ENCODE peak calls at places on chromosomes 16 and 17, in six cellular contexts. N is GM20000, Y is heart right ventricle, G is foreskin fibroblast, C is IMR-90, W is thyroid gland. V is an unnamed sample.

GRCh38 chr17:70105154-70105553 is 30.1 kb downstream of the KCNJ16 start:
- DNase-seq in G (no peak), Y (no peak), C (no peak), N (no peak), W (no peak), V (no peak)

GRCh38 chr16:66510711-66511614 is 39.0 kb downstream of the TK2 start:
- DNase-seq in W (peak; percentile 94), G (peak; percentile 16), N (no peak), C (no peak), Y (no peak), V (no peak)

GRCh38 chr16:81511371-81511770 is 66.8 kb downstream of the CMIP start:
- DNase-seq in C (peak; percentile 89), W (no peak), N (no peak), G (peak; percentile 84), Y (no peak), V (no peak)

GRCh38 chr17:55133583-55133982 is 131.2 kb upstream of the HLF start:
- DNase-seq in Y (no peak), C (no peak), N (no peak), W (no peak), G (no peak), V (no peak)

GRCh38 chr16:3780570-3780969 is 63.2 kb upstream of the TRAP1 start:
- DNase-seq in C (peak; percentile 19), Y (no peak), N (no peak), G (peak; percentile 30), W (no peak), V (no peak)

GRCh38 chr16:88194397-88195020 is 188.2 kb upstream of the ZNF469 start:
- DNase-seq in Y (no peak), G (peak; percentile 76), C (peak; percentile 22), N (peak; percentile 27), W (no peak), V (peak; percentile 34)

GRCh38 chr16:77406680-77407079 is 28.2 kb downstream of the ADAMTS18 start:
- DNase-seq in W (no peak), N (no peak), Y (no peak), C (peak; percentile 1), G (peak; percentile 13), V (no peak)

GRCh38 chr17:79813826-79814623 is 17.1 kb upstream of the CBX8 start:
- DNase-seq in C (no peak), G (no peak), W (no peak), N (no peak), Y (no peak), V (no peak)

GRCh38 chr17:75830168-75831031 is 13.8 kb downstream of the UNC13D start:
- DNase-seq in C (no peak), N (peak; percentile 65), Y (no peak), W (no peak), G (no peak), V (peak; percentile 84)

GRCh38 chr17:43958953-43959352 is 5.2 kb upstream of the PYY start:
- DNase-seq in C (peak; percentile 55), Y (no peak), W (no peak), N (no peak), G (peak; percentile 67), V (no peak)

GRCh38 chr16:89655062-89655643 is 2.4 kb downstream of the CHMP1A start:
- DNase-seq in Y (no peak), G (no peak), W (no peak), N (no peak), C (no peak), V (no peak)

GRCh38 chr17:64707077-64707591 is 45.0 kb upstream of the SMURF2 start:
- DNase-seq in W (peak; percentile 69), Y (peak; percentile 84), C (peak; percentile 100), G (peak; percentile 100), N (no peak), V (peak; percentile 31)

GRCh38 chr17:41811549-41812175 is at the start of gene P3H4:
- DNase-seq in G (peak; percentile 94), C (peak; percentile 80), Y (peak; percentile 83), W (peak; percentile 85), N (peak; percentile 91), V (peak; percentile 83)

GRCh38 chr17:4771519-4772234 is at the start of gene TM4SF5:
- DNase-seq in N (no peak), Y (no peak), W (no peak), G (no peak), C (no peak), V (no peak)

GRCh38 chr16:31113420-31114124 is 3.9 kb upstream of the KAT8 start:
- DNase-seq in W (no peak), C (no peak), Y (no peak), G (no peak), N (no peak), V (no peak)

GRCh38 chr16:68470461-68471150 is 22.3 kb upstream of the SMPD3 start:
- DNase-seq in N (peak; percentile 78), C (no peak), W (no peak), Y (no peak), G (no peak), V (no peak)

GRCh38 chr16:49183911-49184310 is 97.7 kb downstream of the CBLN1 start:
- DNase-seq in N (no peak), Y (no peak), C (no peak), W (peak; percentile 54), G (no peak), V (peak; percentile 55)

DNA sequence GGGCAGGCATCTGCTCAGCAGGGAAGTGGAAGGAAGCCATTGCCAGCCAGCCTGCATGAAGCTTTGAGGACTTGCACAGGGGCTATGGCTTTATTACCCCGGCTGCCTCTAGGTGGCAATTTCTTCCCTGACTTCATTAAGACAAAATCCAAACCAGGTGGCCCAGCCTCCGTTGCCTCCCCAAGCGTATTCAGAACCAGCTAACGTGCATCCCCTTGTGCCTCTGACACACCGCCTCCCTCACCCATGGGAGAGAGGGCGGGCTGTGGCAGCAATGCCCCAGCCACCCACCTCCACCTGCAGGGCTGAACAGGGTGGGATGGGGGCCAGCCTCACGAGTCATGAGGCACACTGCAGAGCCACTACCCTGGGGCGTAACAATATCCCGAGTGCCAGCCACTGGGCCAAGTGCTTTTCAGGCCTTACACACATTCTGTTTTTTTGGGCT is 6.8 kb downstream of the KIFC3 start:
- DNase-seq in C (peak; percentile 38), G (peak; percentile 61), W (peak; percentile 68), N (peak; percentile 76), Y (peak; percentile 32), V (no peak)
- TF ChIP-seq CTCF in C (peak; percentile 32), G (peak; percentile 49), W (peak; percentile 50), N (peak; percentile 69), Y (peak; percentile 45), V (peak; percentile 57)

GRCh38 chr16:57559075-57559790 is 16.8 kb downstream of the ADGRG5 start:
- DNase-seq in Y (no peak), C (no peak), N (no peak), W (no peak), G (no peak), V (no peak)

GRCh38 chr16:57556941-57557541 is 14.6 kb downstream of the ADGRG5 start:
- DNase-seq in Y (no peak), C (no peak), W (no peak), G (no peak), N (no peak), V (no peak)

GRCh38 chr16:57551057-57551456 is 8.6 kb downstream of the ADGRG5 start:
- DNase-seq in C (no peak), G (no peak), N (no peak), W (no peak), Y (no peak), V (no peak)

GRCh38 chr16:57555831-57556230 is 13.4 kb downstream of the ADGRG5 start:
- DNase-seq in G (no peak), C (no peak), W (no peak), Y (no peak), N (no peak), V (no peak)
- TF ChIP-seq CTCF in G (no peak), C (no peak), W (no peak), Y (no peak), N (no peak), V (no peak)

GRCh38 chr16:30068333-30068732 is 2.8 kb downstream of the ALDOA start:
- DNase-seq in W (no peak), N (no peak), C (no peak), G (no peak), Y (no peak), V (no peak)

GRCh38 chr16:30069575-30070462 is 4.3 kb downstream of the ALDOA start:
- DNase-seq in N (no peak), G (no peak), Y (no peak), W (peak; percentile 22), C (no peak), V (no peak)

GRCh38 chr16:30070490-30070889 is 4.9 kb downstream of the ALDOA start:
- DNase-seq in Y (no peak), C (no peak), G (no peak), N (no peak), W (no peak), V (no peak)

GRCh38 chr16:30067584-30067916 is 2.0 kb downstream of the ALDOA start:
- DNase-seq in Y (no peak), C (no peak), W (no peak), N (no peak), G (no peak), V (no peak)

GRCh38 chr16:30068750-30069574 is 3.4 kb downstream of the ALDOA start:
- DNase-seq in N (no peak), Y (no peak), W (no peak), C (no peak), G (peak; percentile 59), V (peak; percentile 63)
- TF ChIP-seq CTCF in N (no peak), Y (peak; percentile 27), W (peak; percentile 30), C (peak; percentile 56), G (peak; percentile 53), V (peak; percentile 70)

GRCh38 chr17:9760336-9760735 is 31.1 kb downstream of the DHRS7C start:
- DNase-seq in W (no peak), G (no peak), N (no peak), Y (no peak), C (no peak), V (no peak)

GRCh38 chr17:9750488-9750887 is 40.9 kb downstream of the DHRS7C start:
- DNase-seq in C (no peak), G (no peak), Y (no peak), N (no peak), W (no peak), V (no peak)

GRCh38 chr17:9755083-9755482 is 36.3 kb downstream of the DHRS7C start:
- DNase-seq in C (no peak), W (no peak), N (no peak), G (no peak), Y (no peak), V (no peak)
- TF ChIP-seq CTCF in C (no peak), W (no peak), N (no peak), G (no peak), Y (no peak), V (no peak)

DNA sequence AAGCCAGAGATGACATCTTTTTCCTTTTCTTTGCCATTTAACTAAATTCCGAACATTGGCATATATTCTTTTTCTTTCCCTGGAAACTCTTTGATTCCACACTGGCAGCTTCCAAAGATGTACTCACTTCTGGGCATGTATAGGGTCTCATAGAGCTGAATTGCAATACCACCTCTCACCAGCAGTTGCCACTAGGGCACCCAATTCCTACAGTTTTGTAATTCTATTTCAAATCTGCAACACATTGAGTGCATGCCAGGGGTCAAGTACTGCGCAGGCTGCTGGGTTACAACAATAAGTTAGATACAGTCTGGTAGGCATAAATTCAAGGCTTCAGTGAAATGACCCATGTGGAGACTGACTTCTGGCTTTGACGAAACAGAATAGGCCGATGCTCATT is 208.8 kb upstream of the NLRP1 start:
- DNase-seq in Y (no peak), G (no peak), C (no peak), N (no peak), W (no peak), V (no peak)
- TF ChIP-seq CTCF in Y (no peak), G (no peak), C (peak; percentile 5), N (no peak), W (no peak), V (peak; percentile 66)